ENCODE peak calls at places on chromosome 5, in seven cellular contexts. S, Q, K, H, X, F and U are unnamed samples.

GRCh38 chr5:141878186-141878770 is at the start of gene PCDH1:
- DNase-seq in S (peak), Q (peak), K (peak), H (peak), X (no peak), F (peak), U (peak)

GRCh38 chr5:54740141-54740540 is 222.6 kb downstream of the SNX18 start:
- DNase-seq in S (no peak), Q (no peak), K (no peak), H (no peak), X (no peak), F (no peak), U (no peak)

GRCh38 chr5:177035982-177036381 is 13.5 kb downstream of the ZNF346 start:
- DNase-seq in S (no peak), Q (no peak), K (no peak), H (peak), X (no peak), F (peak), U (no peak)

GRCh38 chr5:143334903-143335302 is 68.6 kb downstream of the NR3C1 start:
- DNase-seq in S (no peak), Q (no peak), K (no peak), H (no peak), X (no peak), F (no peak), U (no peak)

GRCh38 chr5:133938039-133938821 is 30.2 kb downstream of the C5orf15 start:
- DNase-seq in S (no peak), Q (peak), K (no peak), H (no peak), X (no peak), F (no peak), U (no peak)

GRCh38 chr5:5432020-5432707 is 9.7 kb downstream of the ICE1 start:
- DNase-seq in S (no peak), Q (no peak), K (no peak), H (no peak), X (no peak), F (no peak), U (peak)

GRCh38 chr5:170589643-170590042 is 85.8 kb downstream of the KCNIP1 start:
- DNase-seq in S (no peak), Q (no peak), K (no peak), H (no peak), X (no peak), F (no peak), U (no peak)

GRCh38 chr5:115333164-115333563 is 36.7 kb upstream of the CCDC112 start:
- DNase-seq in S (peak), Q (no peak), K (no peak), H (no peak), X (no peak), F (peak), U (no peak)

GRCh38 chr5:127586811-127587210 is 62.1 kb upstream of the CTXN3 start:
- DNase-seq in S (no peak), Q (no peak), K (no peak), H (no peak), X (no peak), F (no peak), U (no peak)

GRCh38 chr5:55232985-55233928 is at the start of gene CCNO:
- DNase-seq in S (peak), Q (peak), K (peak), H (peak), X (peak), F (peak), U (peak)

GRCh38 chr5:90898330-90899013 is 339.9 kb downstream of the ADGRV1 start:
- DNase-seq in S (no peak), Q (no peak), K (no peak), H (no peak), X (no peak), F (no peak), U (peak)

GRCh38 chr5:108788142-108788541 is 40.4 kb downstream of the FER start:
- DNase-seq in S (no peak), Q (no peak), K (peak), H (no peak), X (no peak), F (no peak), U (no peak)

GRCh38 chr5:149125386-149125891 is 15.9 kb upstream of the ABLIM3 start:
- DNase-seq in S (no peak), Q (peak), K (no peak), H (peak), X (no peak), F (peak), U (peak)

GRCh38 chr5:128644863-128645262 is 106.8 kb upstream of the FBN2 start:
- DNase-seq in S (peak), Q (no peak), K (no peak), H (no peak), X (no peak), F (no peak), U (peak)

GRCh38 chr5:174503461-174504265 is 220.7 kb upstream of the MSX2 start:
- DNase-seq in S (no peak), Q (peak), K (no peak), H (no peak), X (peak), F (no peak), U (peak)

GRCh38 chr5:159409801-159410200 is 79.5 kb upstream of the IL12B start:
- DNase-seq in S (peak), Q (no peak), K (no peak), H (no peak), X (no peak), F (no peak), U (no peak)

GRCh38 chr5:107224272-107224671 is 446.5 kb downstream of the EFNA5 start:
- DNase-seq in S (no peak), Q (no peak), K (no peak), H (no peak), X (no peak), F (no peak), U (no peak)

GRCh38 chr5:80797428-80798024 is 142.7 kb upstream of the DHFR start:
- DNase-seq in S (no peak), Q (no peak), K (no peak), H (no peak), X (no peak), F (no peak), U (no peak)

GRCh38 chr5:41270423-41271251 is 57.3 kb upstream of the C6 start:
- DNase-seq in S (peak), Q (peak), K (peak), H (peak), X (peak), F (peak), U (peak)

GRCh38 chr5:9370256-9370655 is 175.6 kb downstream of the SEMA5A start:
- DNase-seq in S (no peak), Q (no peak), K (no peak), H (no peak), X (no peak), F (no peak), U (no peak)

GRCh38 chr5:6435356-6435755 is 13.3 kb upstream of the UBE2QL1 start:
- DNase-seq in S (peak), Q (peak), K (no peak), H (peak), X (peak), F (peak), U (peak)

GRCh38 chr5:143309661-143310431 is 93.6 kb downstream of the NR3C1 start:
- DNase-seq in S (no peak), Q (no peak), K (no peak), H (no peak), X (no peak), F (no peak), U (peak)

GRCh38 chr5:126492939-126493338 is 69.7 kb downstream of the GRAMD2B start:
- DNase-seq in S (no peak), Q (peak), K (no peak), H (peak), X (no peak), F (no peak), U (peak)

GRCh38 chr5:174096619-174097018 is 51.1 kb downstream of the NSG2 start:
- DNase-seq in S (no peak), Q (no peak), K (no peak), H (no peak), X (no peak), F (no peak), U (no peak)

GRCh38 chr5:139262414-139263139 is 31.0 kb upstream of the MATR3 start:
- DNase-seq in S (peak), Q (peak), K (peak), H (peak), X (peak), F (peak), U (peak)

GRCh38 chr5:68214472-68215207 is 916 bp upstream of the PIK3R1 start:
- DNase-seq in S (peak), Q (peak), K (peak), H (peak), X (no peak), F (peak), U (no peak)

GRCh38 chr5:68215208-68215887 is at the start of gene PIK3R1:
- DNase-seq in S (peak), Q (peak), K (peak), H (peak), X (peak), F (peak), U (peak)

GRCh38 chr5:68216737-68217231 is 1.2 kb downstream of the PIK3R1 start:
- DNase-seq in S (no peak), Q (no peak), K (peak), H (no peak), X (no peak), F (peak), U (no peak)

GRCh38 chr5:68217476-68217984 is 2.0 kb downstream of the PIK3R1 start:
- DNase-seq in S (no peak), Q (no peak), K (no peak), H (no peak), X (no peak), F (peak), U (no peak)

DNA sequence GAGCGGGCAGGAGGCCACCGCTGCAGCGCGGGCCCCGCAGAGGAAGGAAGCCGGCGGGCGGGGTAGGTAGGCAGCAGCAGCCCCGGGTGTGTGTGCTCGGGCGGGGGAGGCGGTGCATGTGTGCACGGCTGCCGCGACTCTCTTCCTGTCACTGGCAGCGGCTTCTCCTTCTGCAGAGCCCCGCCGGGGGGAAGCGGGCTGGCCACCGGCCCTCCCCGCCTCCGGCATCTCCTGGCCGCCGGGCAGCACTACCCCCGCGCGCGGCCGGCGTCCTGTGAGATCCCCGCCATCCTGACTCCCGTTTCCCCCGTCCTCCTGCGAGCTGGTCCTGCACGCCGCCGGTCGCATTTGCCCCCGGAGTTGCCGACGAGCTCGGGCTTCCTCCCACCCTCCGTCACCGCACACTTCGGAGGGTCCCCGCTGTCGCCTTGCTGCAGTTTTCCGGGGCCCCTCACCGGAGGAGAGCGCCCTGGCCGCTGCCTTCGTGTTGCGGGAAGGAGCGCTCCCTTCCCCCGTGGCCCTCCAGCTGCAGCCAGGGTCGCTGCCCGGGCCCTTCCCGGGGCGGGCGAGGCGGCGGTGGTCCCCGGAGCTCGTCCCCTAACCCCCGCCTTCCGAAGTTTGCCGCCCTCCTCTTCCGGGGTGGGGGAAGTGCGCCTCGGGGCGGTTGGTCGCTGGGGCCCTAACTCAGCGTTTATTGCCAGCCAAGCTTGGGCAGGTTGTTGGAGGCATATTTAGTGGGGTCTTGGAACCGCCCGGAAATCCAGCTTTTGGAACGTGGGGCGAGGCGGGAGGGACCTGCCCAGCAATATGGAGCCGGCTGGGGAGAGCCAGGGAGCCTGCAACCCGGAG is 556 bp downstream of the PIK3R1 start:
- DNase-seq in S (peak), Q (peak), K (peak), H (peak), X (no peak), F (peak), U (no peak)
- TF ChIP-seq EZH2phosphoT487 in S (no peak), Q (no peak), K (no peak), H (no peak), X (no peak), F (no peak), U (no peak)

GRCh38 chr5:114097570-114097969 is 264.3 kb upstream of the KCNN2 start:
- DNase-seq in S (no peak), Q (no peak), K (no peak), H (peak), X (no peak), F (no peak), U (no peak)

GRCh38 chr5:114099161-114099560 is 262.7 kb upstream of the KCNN2 start:
- DNase-seq in S (no peak), Q (no peak), K (no peak), H (no peak), X (no peak), F (no peak), U (no peak)

DNA sequence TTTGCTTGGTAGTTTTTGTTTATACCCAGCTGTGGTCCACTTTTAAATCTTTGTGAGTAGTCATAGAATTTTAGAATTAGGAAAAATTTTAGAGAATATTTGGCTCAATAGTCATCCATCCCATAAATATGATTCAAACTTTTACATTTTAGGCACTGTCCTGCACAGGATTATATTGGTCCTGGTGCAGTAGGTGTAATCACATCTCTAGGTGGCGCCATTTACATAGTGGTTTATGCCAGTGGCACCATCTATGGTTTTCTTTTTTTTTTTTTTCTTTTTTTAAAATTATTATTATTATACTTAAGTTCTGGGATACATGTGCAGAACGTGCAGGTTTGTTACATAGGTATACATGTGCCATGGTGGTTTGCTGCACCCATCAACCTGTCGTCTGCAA is 260.7 kb upstream of the KCNN2 start:
- DNase-seq in S (peak), Q (peak), K (peak), H (peak), X (peak), F (peak), U (peak)
- TF ChIP-seq CTCF in S (peak), Q (peak), K (peak), H (peak), X (peak), F (peak), U (peak)

GRCh38 chr5:39699164-39699563 is 274.4 kb upstream of the DAB2 start:
- DNase-seq in S (no peak), Q (no peak), K (no peak), H (no peak), X (no peak), F (no peak), U (no peak)

GRCh38 chr5:39700523-39700922 is 275.7 kb upstream of the DAB2 start:
- DNase-seq in S (no peak), Q (no peak), K (no peak), H (no peak), X (no peak), F (no peak), U (no peak)

GRCh38 chr5:39702928-39703327 is 278.1 kb upstream of the DAB2 start:
- DNase-seq in S (no peak), Q (no peak), K (no peak), H (no peak), X (no peak), F (no peak), U (no peak)

GRCh38 chr5:39696672-39697398 is 272.1 kb upstream of the DAB2 start:
- DNase-seq in S (no peak), Q (no peak), K (no peak), H (no peak), X (no peak), F (no peak), U (no peak)

DNA sequence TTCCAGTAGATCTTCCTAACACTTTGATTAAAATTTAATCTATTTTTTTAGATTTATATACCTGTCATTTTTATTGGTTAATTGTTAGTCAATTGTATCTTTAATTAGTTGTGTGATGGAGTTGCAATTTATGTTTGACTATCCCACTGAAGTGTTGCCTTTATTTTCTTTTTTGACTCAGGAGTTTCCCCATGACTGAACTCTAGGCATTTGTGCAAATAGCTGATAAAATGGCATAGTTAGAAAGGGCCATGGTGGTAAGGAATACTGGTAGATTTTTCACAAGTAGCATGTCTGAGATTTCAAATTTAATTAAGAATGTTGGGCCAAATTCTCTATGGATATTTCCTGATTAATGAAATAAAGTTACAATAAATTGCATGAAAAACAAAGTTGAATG is 273.1 kb upstream of the DAB2 start:
- DNase-seq in S (no peak), Q (no peak), K (no peak), H (no peak), X (no peak), F (no peak), U (no peak)
- TF ChIP-seq EZH2phosphoT487 in S (no peak), Q (no peak), K (no peak), H (no peak), X (no peak), F (no peak), U (no peak)

DNA sequence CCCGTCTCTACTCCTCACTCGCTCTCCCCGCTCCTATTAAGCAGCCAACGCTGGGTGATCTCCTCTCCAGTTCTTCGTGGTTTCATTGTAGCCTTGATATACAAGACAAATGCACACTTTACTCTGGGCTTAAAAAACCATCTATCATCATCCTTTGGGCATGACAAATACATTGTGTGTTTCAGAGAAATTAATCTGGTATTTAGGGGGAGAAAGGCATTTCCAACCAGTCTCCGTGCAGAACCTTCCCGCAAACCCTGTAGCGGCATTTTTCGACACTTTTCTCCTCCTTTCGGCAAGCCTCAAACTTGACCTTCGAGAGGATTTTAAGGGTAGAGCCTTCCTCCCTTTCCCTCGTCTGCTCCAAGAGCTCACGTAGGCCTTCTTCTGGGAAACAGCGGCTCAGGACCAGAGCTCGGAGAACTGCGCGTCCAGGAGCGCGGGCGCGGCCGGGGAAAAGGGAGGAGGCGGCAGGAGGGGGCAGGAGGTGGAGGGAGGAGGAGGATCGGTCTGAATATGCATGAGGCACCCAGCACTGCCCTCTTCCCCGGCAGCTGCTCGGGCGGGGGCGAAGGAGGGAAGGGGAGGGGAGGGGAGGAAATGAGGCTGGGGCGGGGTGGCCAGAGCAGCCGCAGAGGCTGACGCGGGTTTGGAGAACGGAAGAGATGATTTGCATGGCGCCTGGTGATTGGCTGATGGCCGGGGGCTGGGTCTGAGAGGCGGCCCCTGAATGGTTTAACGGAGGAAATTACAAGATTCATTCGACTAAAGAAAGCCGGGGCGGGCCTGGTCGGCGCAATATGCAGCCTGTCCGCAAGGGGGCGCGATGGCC is 127.6 kb downstream of the TMEM161B start:
- DNase-seq in S (peak), Q (peak), K (peak), H (peak), X (peak), F (peak), U (peak)
- TF ChIP-seq CTCF in S (peak), Q (peak), K (peak), H (peak), X (peak), F (peak), U (peak)

DNA sequence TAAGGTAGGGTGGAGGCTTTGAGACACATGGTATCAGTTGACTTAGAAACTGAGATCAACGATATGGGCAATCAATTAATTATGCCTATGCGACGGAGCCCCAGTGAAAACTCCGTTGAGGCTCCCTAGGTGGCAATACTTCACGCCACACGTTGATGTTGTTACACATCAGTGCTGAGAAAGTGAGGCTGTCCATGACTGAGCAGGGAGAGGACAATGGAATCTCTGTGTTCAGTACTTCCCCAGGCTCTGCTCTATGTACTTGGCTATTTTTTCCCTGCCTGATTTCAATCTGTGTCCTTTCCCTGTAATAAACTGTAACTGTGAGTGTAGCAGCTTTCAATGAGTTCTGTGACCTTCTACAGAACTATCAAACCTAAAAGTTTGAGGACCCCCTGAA is 211.7 kb downstream of the SNCAIP start:
- DNase-seq in S (no peak), Q (no peak), K (no peak), H (no peak), X (no peak), F (no peak), U (no peak)
- TF ChIP-seq EZH2phosphoT487 in S (no peak), Q (no peak), K (no peak), H (no peak), X (no peak), F (no peak), U (no peak)

DNA sequence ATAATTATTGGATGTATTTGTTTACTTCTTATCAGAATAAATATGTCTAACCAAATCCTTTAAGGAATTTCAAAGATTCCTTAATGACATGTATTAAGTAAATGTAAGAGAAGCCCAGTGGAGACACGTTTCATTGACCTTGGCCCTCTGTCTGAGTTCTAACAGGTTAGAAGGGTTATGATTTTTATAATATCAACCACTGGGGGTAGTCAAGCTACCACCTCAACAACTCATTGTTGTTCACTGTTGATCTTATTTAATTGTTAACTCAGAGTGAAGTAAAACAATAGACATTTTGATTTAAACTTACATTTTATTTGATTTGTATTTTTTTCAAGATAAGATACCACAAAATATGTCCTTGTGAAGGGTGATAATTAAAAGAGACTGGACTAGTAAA is 499.2 kb upstream of the COX7C start:
- DNase-seq in S (peak), Q (no peak), K (no peak), H (peak), X (peak), F (no peak), U (peak)
- TF ChIP-seq CTCF in S (peak), Q (no peak), K (peak), H (no peak), X (peak), F (peak), U (peak)